ENCODE peak calls at places on chromosomes 6 and 20, in six cellular contexts. One of them, this sample, is unnamed.

GRCh38 chr6:24879351-24879750 is 56.4 kb downstream of the RIPOR2 start:
- DNase-seq in GM04504: peak; percentile 78
- DNase-seq in hepatic stellate cell: no peak
- DNase-seq in DMS153: no peak
- DNase-seq in A172: no peak
- DNase-seq in Calu3: no peak
- DNase-seq in this sample: no peak

GRCh38 chr6:37835923-37836322 is 16.4 kb downstream of the ZFAND3 start:
- DNase-seq in Calu3: no peak
- DNase-seq in A172: no peak
- DNase-seq in DMS153: no peak
- DNase-seq in hepatic stellate cell: no peak
- DNase-seq in GM04504: no peak
- DNase-seq in this sample: no peak

GRCh38 chr6:63351995-63352586 is 32.3 kb upstream of the LGSN start:
- DNase-seq in Calu3: no peak
- DNase-seq in DMS153: no peak
- DNase-seq in GM04504: peak; percentile 5
- DNase-seq in hepatic stellate cell: no peak
- DNase-seq in A172: peak; percentile 47
- DNase-seq in this sample: no peak

GRCh38 chr6:100152201-100152600 is 158.2 kb upstream of the MCHR2 start:
- DNase-seq in GM04504: no peak
- DNase-seq in A172: no peak
- DNase-seq in hepatic stellate cell: no peak
- DNase-seq in Calu3: no peak
- DNase-seq in DMS153: no peak
- DNase-seq in this sample: no peak

GRCh38 chr6:106360989-106361430 is 493 bp downstream of the CRYBG1 start:
- DNase-seq in GM04504: no peak
- DNase-seq in hepatic stellate cell: no peak
- DNase-seq in DMS153: no peak
- DNase-seq in Calu3: peak; percentile 48
- DNase-seq in A172: no peak
- DNase-seq in this sample: no peak

GRCh38 chr20:48681201-48681881 is 146.5 kb downstream of the PREX1 start:
- DNase-seq in hepatic stellate cell: no peak
- DNase-seq in A172: no peak
- DNase-seq in DMS153: no peak
- DNase-seq in Calu3: no peak
- DNase-seq in GM04504: no peak
- DNase-seq in this sample: no peak

GRCh38 chr20:21286775-21287174 is 16.4 kb upstream of the XRN2 start:
- DNase-seq in hepatic stellate cell: no peak
- DNase-seq in DMS153: no peak
- DNase-seq in Calu3: no peak
- DNase-seq in A172: no peak
- DNase-seq in GM04504: no peak
- DNase-seq in this sample: no peak

GRCh38 chr6:15824851-15825250 is 162.0 kb upstream of the DTNBP1 start:
- DNase-seq in Calu3: no peak
- DNase-seq in GM04504: no peak
- DNase-seq in DMS153: no peak
- DNase-seq in hepatic stellate cell: no peak
- DNase-seq in A172: no peak
- DNase-seq in this sample: no peak

GRCh38 chr20:32481311-32482103 is 103.6 kb downstream of the NOL4L start:
- DNase-seq in Calu3: no peak
- DNase-seq in hepatic stellate cell: no peak
- DNase-seq in GM04504: no peak
- DNase-seq in A172: no peak
- DNase-seq in DMS153: no peak
- DNase-seq in this sample: no peak

GRCh38 chr20:58995461-58996225 is 11.4 kb downstream of the CTSZ start:
- DNase-seq in Calu3: peak; percentile 24
- DNase-seq in GM04504: no peak
- DNase-seq in hepatic stellate cell: no peak
- DNase-seq in DMS153: no peak
- DNase-seq in A172: no peak
- DNase-seq in this sample: peak; percentile 39

GRCh38 chr20:39176457-39176856 is 214.3 kb downstream of the DHX35 start:
- DNase-seq in Calu3: no peak
- DNase-seq in A172: no peak
- DNase-seq in GM04504: no peak
- DNase-seq in hepatic stellate cell: no peak
- DNase-seq in DMS153: no peak
- DNase-seq in this sample: no peak

GRCh38 chr20:51500311-51500710 is 42.2 kb downstream of the NFATC2 start:
- DNase-seq in Calu3: no peak
- DNase-seq in GM04504: no peak
- DNase-seq in hepatic stellate cell: no peak
- DNase-seq in DMS153: no peak
- DNase-seq in A172: no peak
- DNase-seq in this sample: no peak

GRCh38 chr6:73519943-73520687 is 717 bp downstream of the EEF1A1 start:
- DNase-seq in A172: peak; percentile 59
- DNase-seq in GM04504: peak; percentile 47
- DNase-seq in Calu3: peak; percentile 78
- DNase-seq in DMS153: peak; percentile 30
- DNase-seq in hepatic stellate cell: peak; percentile 57
- DNase-seq in this sample: no peak

GRCh38 chr20:48606117-48606840 is 221.5 kb downstream of the PREX1 start:
- DNase-seq in DMS153: no peak
- DNase-seq in Calu3: no peak
- DNase-seq in GM04504: no peak
- DNase-seq in A172: no peak
- DNase-seq in hepatic stellate cell: no peak
- DNase-seq in this sample: no peak

GRCh38 chr6:36827261-36828079 is 11.8 kb downstream of the CPNE5 start:
- DNase-seq in Calu3: peak; percentile 24
- DNase-seq in GM04504: no peak
- DNase-seq in A172: peak; percentile 71
- DNase-seq in DMS153: no peak
- DNase-seq in hepatic stellate cell: peak; percentile 79
- DNase-seq in this sample: no peak

GRCh38 chr6:37766717-37767116 is 52.8 kb upstream of the ZFAND3 start:
- DNase-seq in GM04504: no peak
- DNase-seq in A172: no peak
- DNase-seq in hepatic stellate cell: no peak
- DNase-seq in DMS153: no peak
- DNase-seq in Calu3: no peak
- DNase-seq in this sample: no peak

GRCh38 chr20:326645-327031 is 1.3 kb downstream of the SOX12 start:
- DNase-seq in GM04504: no peak
- DNase-seq in hepatic stellate cell: no peak
- DNase-seq in A172: peak; percentile 27
- DNase-seq in Calu3: peak; percentile 33
- DNase-seq in DMS153: no peak
- DNase-seq in this sample: peak; percentile 46

GRCh38 chr6:47235964-47236760 is 73.5 kb downstream of the TNFRSF21 start:
- DNase-seq in hepatic stellate cell: no peak
- DNase-seq in DMS153: peak; percentile 93
- DNase-seq in A172: no peak
- DNase-seq in Calu3: no peak
- DNase-seq in GM04504: no peak
- DNase-seq in this sample: no peak

GRCh38 chr6:93423542-93423941 is 4.2 kb upstream of the EPHA7 start:
- DNase-seq in GM04504: no peak
- DNase-seq in hepatic stellate cell: no peak
- DNase-seq in Calu3: peak; percentile 51
- DNase-seq in DMS153: peak; percentile 44
- DNase-seq in A172: peak; percentile 28
- DNase-seq in this sample: no peak

GRCh38 chr6:101826678-101827077 is 433.2 kb downstream of the GRIK2 start:
- DNase-seq in DMS153: no peak
- DNase-seq in A172: no peak
- DNase-seq in hepatic stellate cell: no peak
- DNase-seq in Calu3: no peak
- DNase-seq in GM04504: no peak
- DNase-seq in this sample: no peak

GRCh38 chr20:1020614-1021013 is 18.5 kb upstream of the RSPO4 start:
- DNase-seq in Calu3: no peak
- DNase-seq in DMS153: no peak
- DNase-seq in A172: no peak
- DNase-seq in hepatic stellate cell: no peak
- DNase-seq in GM04504: no peak
- DNase-seq in this sample: no peak

GRCh38 chr20:55095745-55096450 is 620.5 kb downstream of the DOK5 start:
- DNase-seq in hepatic stellate cell: no peak
- DNase-seq in GM04504: no peak
- DNase-seq in DMS153: no peak
- DNase-seq in Calu3: no peak
- DNase-seq in A172: peak; percentile 23
- DNase-seq in this sample: no peak

GRCh38 chr20:59123011-59123676 is 40.5 kb upstream of the ZNF831 start:
- DNase-seq in hepatic stellate cell: no peak
- DNase-seq in GM04504: no peak
- DNase-seq in DMS153: no peak
- DNase-seq in A172: no peak
- DNase-seq in Calu3: no peak
- DNase-seq in this sample: no peak

This sample was measured in A549.